ENCODE peak calls at places on chromosomes 11 and 22, in eight cellular contexts. E, H, C, I, F, A, G and P are unnamed samples.

GRCh38 chr11:120811731-120812130 is 212.2 kb upstream of the TBCEL start:
- DNase-seq in H (no peak), C (no peak), F (no peak), G (no peak), A (no peak), I (no peak), E (no peak), P (no peak)

GRCh38 chr22:19514831-19515565 is 9.2 kb downstream of the CLDN5 start:
- DNase-seq in H (peak), F (no peak), G (no peak), E (no peak), C (no peak), I (no peak), A (no peak), P (no peak)

GRCh38 chr22:40819741-40820140 is 595 bp upstream of the SLC25A17 start:
- DNase-seq in F (no peak), G (peak), E (peak), A (no peak), H (peak), C (no peak), I (peak), P (peak)

GRCh38 chr11:84922836-84923235 is 704.3 kb downstream of the DLG2 start:
- DNase-seq in A (no peak), C (no peak), G (no peak), F (no peak), H (no peak), I (no peak), E (no peak), P (no peak)

GRCh38 chr22:18091916-18092526 is 14.2 kb downstream of the PEX26 start:
- DNase-seq in A (no peak), I (no peak), H (no peak), E (no peak), C (peak), F (no peak), G (peak), P (no peak)

GRCh38 chr11:1263036-1263435 is 40.2 kb downstream of the MUC5B start:
- DNase-seq in G (no peak), C (no peak), A (no peak), H (peak), I (no peak), F (no peak), E (no peak), P (no peak)

GRCh38 chr11:7869467-7869866 is 61.6 kb downstream of the OR10A6 start:
- DNase-seq in H (peak), E (peak), G (no peak), C (no peak), A (no peak), F (no peak), I (no peak), P (no peak)

GRCh38 chr22:38317995-38318715 is 922 bp upstream of the CSNK1E start:
- DNase-seq in G (no peak), H (peak), I (no peak), E (peak), F (peak), C (peak), A (peak), P (peak)

GRCh38 chr11:78688460-78688859 is 113.8 kb upstream of the NARS2 start:
- DNase-seq in F (no peak), G (no peak), E (no peak), H (no peak), I (peak), C (no peak), A (no peak), P (peak)

GRCh38 chr11:119797736-119798135 is 68.7 kb upstream of the NECTIN1 start:
- DNase-seq in A (peak), F (no peak), I (peak), H (no peak), G (no peak), E (no peak), C (no peak), P (no peak)

GRCh38 chr11:126862664-126863247 is 137.8 kb downstream of the KIRREL3 start:
- DNase-seq in E (no peak), A (no peak), C (no peak), G (peak), F (no peak), I (peak), H (no peak), P (no peak)

GRCh38 chr22:19477321-19478085 is 1.5 kb downstream of the UFD1 start:
- DNase-seq in H (peak), I (no peak), F (no peak), C (no peak), A (no peak), G (peak), E (peak), P (no peak)

GRCh38 chr22:40620464-40621046 is 16.0 kb downstream of the MRTFA start:
- DNase-seq in F (no peak), H (peak), A (no peak), C (no peak), E (peak), G (no peak), I (no peak), P (peak)

GRCh38 chr11:118415739-118416068 is 14.3 kb downstream of the ATP5MG start:
- DNase-seq in G (no peak), A (no peak), E (peak), I (peak), H (peak), C (no peak), F (peak), P (peak)

GRCh38 chr11:82683029-82683428 is 50.6 kb downstream of the FAM181B start:
- DNase-seq in C (no peak), E (no peak), I (no peak), F (no peak), A (no peak), H (no peak), G (peak), P (no peak)

GRCh38 chr11:118319031-118319814 is 14.7 kb downstream of the CD3E start:
- DNase-seq in H (no peak), I (no peak), F (no peak), C (no peak), G (no peak), E (no peak), A (no peak), P (no peak)

GRCh38 chr11:84947070-84947469 is 680.1 kb downstream of the DLG2 start:
- DNase-seq in H (no peak), E (no peak), A (no peak), G (no peak), F (no peak), C (no peak), I (no peak), P (no peak)

GRCh38 chr22:43995798-43996169 is 28.3 kb upstream of the PARVB start:
- DNase-seq in G (no peak), C (no peak), F (no peak), E (no peak), A (no peak), H (no peak), I (no peak), P (no peak)

GRCh38 chr22:46937185-46937584 is 174.7 kb downstream of the TBC1D22A start:
- DNase-seq in F (no peak), E (no peak), H (no peak), A (no peak), C (no peak), G (no peak), I (no peak), P (peak)

GRCh38 chr11:92347404-92347803 is 122.8 kb downstream of the FAT3 start:
- DNase-seq in C (no peak), E (no peak), G (no peak), A (no peak), F (no peak), H (no peak), I (no peak), P (no peak)

GRCh38 chr11:111945198-111945597 is 8.1 kb downstream of the DIXDC1 start:
- DNase-seq in F (no peak), G (no peak), H (no peak), A (no peak), E (no peak), I (no peak), C (no peak), P (no peak)

GRCh38 chr11:78418584-78419211 is 1.1 kb upstream of the GAB2 start:
- DNase-seq in E (no peak), C (no peak), I (no peak), G (no peak), F (no peak), H (peak), A (no peak), P (no peak)

GRCh38 chr11:69328231-69328630 is 34.3 kb downstream of the MYEOV start:
- DNase-seq in E (no peak), G (no peak), I (no peak), H (no peak), A (peak), F (no peak), C (no peak), P (no peak)

GRCh38 chr22:44707178-44707577 is 5.2 kb downstream of the PRR5 start:
- DNase-seq in I (no peak), A (no peak), H (no peak), C (no peak), F (no peak), E (no peak), G (no peak), P (no peak)

GRCh38 chr11:131544591-131544990 is 174.2 kb downstream of the NTM start:
- DNase-seq in G (no peak), H (no peak), F (no peak), E (no peak), I (peak), C (no peak), A (no peak), P (no peak)

GRCh38 chr11:131748146-131749050 is 378.0 kb downstream of the NTM start:
- DNase-seq in A (peak), F (peak), I (peak), H (peak), G (peak), C (peak), E (peak), P (peak)

GRCh38 chr11:17986007-17986710 is 26.7 kb downstream of the SERGEF start:
- DNase-seq in C (no peak), I (no peak), G (no peak), A (no peak), E (peak), F (no peak), H (peak), P (no peak)

GRCh38 chr11:82771781-82772180 is 38.1 kb upstream of the FAM181B start:
- DNase-seq in E (no peak), I (no peak), H (no peak), G (no peak), A (no peak), C (no peak), F (no peak), P (no peak)

GRCh38 chr11:67204837-67205236 is 61.4 kb upstream of the GRK2 start:
- DNase-seq in F (no peak), G (no peak), H (no peak), I (no peak), E (no peak), A (no peak), C (no peak), P (no peak)

GRCh38 chr22:36439481-36440271 is 41.8 kb downstream of the TXN2 start:
- DNase-seq in A (no peak), E (peak), G (no peak), H (peak), C (peak), F (peak), I (no peak), P (peak)

GRCh38 chr11:124798991-124799383 is 1.2 kb downstream of the MSANTD2 start:
- DNase-seq in I (peak), H (peak), E (peak), F (no peak), C (no peak), A (no peak), G (peak), P (no peak)

GRCh38 chr11:117900144-117900651 is 23.7 kb upstream of the FXYD6 start:
- DNase-seq in A (no peak), G (peak), H (no peak), C (no peak), I (no peak), E (no peak), F (no peak), P (no peak)

GRCh38 chr11:71248656-71249055 is 3.7 kb downstream of the SHANK2 start:
- DNase-seq in G (no peak), H (no peak), C (no peak), I (no peak), A (peak), E (no peak), F (no peak), P (peak)

GRCh38 chr11:120208012-120208441 is 2.8 kb upstream of the OAF start:
- DNase-seq in F (no peak), H (peak), I (no peak), E (no peak), A (no peak), C (peak), G (no peak), P (no peak)

GRCh38 chr22:43039800-43040199 is 24.9 kb upstream of the PACSIN2 start:
- DNase-seq in G (no peak), A (no peak), H (no peak), F (no peak), I (no peak), E (no peak), C (no peak), P (peak)